ENCODE peak calls at places on chromosomes 16 and 17, in five cellular contexts. D, N, P, H and A are unnamed samples.

GRCh38 chr16:986925-987581 is 5.5 kb downstream of the SOX8 start:
- DNase-seq in D (no peak), N (no peak), P (no peak), H (no peak), A (peak)

GRCh38 chr17:50356418-50356817 is 10.5 kb downstream of the XYLT2 start:
- DNase-seq in D (no peak), N (no peak), P (no peak), H (no peak), A (no peak)

GRCh38 chr16:47987136-47987535 is 168.7 kb downstream of the ABCC12 start:
- DNase-seq in D (no peak), N (no peak), P (no peak), H (no peak), A (no peak)

GRCh38 chr16:83669456-83669855 is 138.3 kb upstream of the HSBP1 start:
- DNase-seq in D (no peak), N (no peak), P (no peak), H (no peak), A (no peak)

GRCh38 chr17:81373536-81374160 is 21.6 kb upstream of the BAHCC1 start:
- DNase-seq in D (no peak), N (no peak), P (no peak), H (no peak), A (no peak)

GRCh38 chr17:48545022-48545376 is at the start of gene HOXB2:
- DNase-seq in D (no peak), N (peak), P (peak), H (no peak), A (peak)

GRCh38 chr17:55336426-55336825 is 71.7 kb downstream of the HLF start:
- DNase-seq in D (no peak), N (no peak), P (no peak), H (no peak), A (no peak)

GRCh38 chr17:40480501-40481003 is 20.9 kb downstream of the TNS4 start:
- DNase-seq in D (no peak), N (no peak), P (no peak), H (peak), A (no peak)

GRCh38 chr16:1431497-1432270 is 806 bp downstream of the PERCC1 start:
- DNase-seq in D (no peak), N (no peak), P (no peak), H (no peak), A (no peak)

GRCh38 chr16:57893559-57894389 is 77.2 kb downstream of the CNGB1 start:
- DNase-seq in D (no peak), N (peak), P (no peak), H (peak), A (no peak)

GRCh38 chr17:48715496-48716399 is 6.6 kb downstream of the PRAC1 start:
- DNase-seq in D (peak), N (no peak), P (peak), H (no peak), A (no peak)

GRCh38 chr17:76263896-76264295 is 1.3 kb upstream of the UBALD2 start:
- DNase-seq in D (no peak), N (no peak), P (no peak), H (no peak), A (no peak)

GRCh38 chr16:56662357-56663354 is 4.9 kb downstream of the MT1F start:
- DNase-seq in D (no peak), N (no peak), P (no peak), H (no peak), A (no peak)

GRCh38 chr17:2656293-2656692 is 55.3 kb downstream of the CLUH start:
- DNase-seq in D (no peak), N (no peak), P (no peak), H (no peak), A (no peak)

GRCh38 chr16:16857012-16857411 is 478.1 kb downstream of the NPIPA7 start:
- DNase-seq in D (no peak), N (no peak), P (no peak), H (no peak), A (no peak)

GRCh38 chr17:1484060-1484535 is 8.4 kb downstream of the MYO1C start:
- DNase-seq in D (no peak), N (no peak), P (no peak), H (no peak), A (no peak)

GRCh38 chr17:5705081-5705875 is 121.0 kb upstream of the NLRP1 start:
- DNase-seq in D (no peak), N (no peak), P (no peak), H (peak), A (peak)

GRCh38 chr17:31508310-31509094 is 117.0 kb downstream of the RAB11FIP4 start:
- DNase-seq in D (no peak), N (peak), P (no peak), H (peak), A (no peak)

GRCh38 chr17:68868708-68869107 is 86.5 kb downstream of the ABCA8 start:
- DNase-seq in D (no peak), N (no peak), P (no peak), H (no peak), A (no peak)

GRCh38 chr16:4994719-4995434 is 36.7 kb downstream of the SEC14L5 start:
- DNase-seq in D (no peak), N (no peak), P (no peak), H (no peak), A (no peak)

GRCh38 chr17:1573932-1574696 is 11.5 kb upstream of the PITPNA start:
- DNase-seq in D (peak), N (peak), P (no peak), H (peak), A (peak)

GRCh38 chr16:75319513-75320401 is 68.3 kb upstream of the BCAR1 start:
- DNase-seq in D (no peak), N (no peak), P (no peak), H (no peak), A (no peak)

GRCh38 chr16:67235816-67236547 is 9.1 kb downstream of the TMEM208 start:
- DNase-seq in D (no peak), N (no peak), P (no peak), H (no peak), A (peak)

GRCh38 chr16:13427943-13428342 is 492.0 kb upstream of the ERCC4 start:
- DNase-seq in D (no peak), N (no peak), P (no peak), H (no peak), A (no peak)

GRCh38 chr17:79842656-79843474 is 3.6 kb upstream of the CBX4 start:
- DNase-seq in D (no peak), N (peak), P (no peak), H (no peak), A (peak)

GRCh38 chr16:1145383-1146100 is 7.4 kb upstream of the CACNA1H start:
- DNase-seq in D (no peak), N (no peak), P (no peak), H (no peak), A (no peak)